ENCODE peak calls at places on chromosomes 5 and 9, in four cellular contexts. One of them, this sample, is unnamed. For H3K4me1 and H3K36me3, the result is how much of the 10 kb centered on the place peaks cover.

GRCh38 chr5:82164109-82164956 is 113.8 kb downstream of the RPS23 start:
- DNase-seq in CD8-positive, alpha-beta T cell: no peak
- DNase-seq in CD4-positive, alpha-beta memory T cell: no peak
- DNase-seq in BE2C: no peak
- DNase-seq in this sample: no peak

GRCh38 chr9:128244443-128245226 is 31.2 kb downstream of the GOLGA2 start:
- DNase-seq in CD8-positive, alpha-beta T cell: no peak
- DNase-seq in CD4-positive, alpha-beta memory T cell: no peak
- DNase-seq in BE2C: peak
- DNase-seq in this sample: no peak

GRCh38 chr5:135739383-135739961 is 95.0 kb upstream of the SLC25A48 start:
- DNase-seq in CD8-positive, alpha-beta T cell: no peak
- DNase-seq in CD4-positive, alpha-beta memory T cell: no peak
- DNase-seq in BE2C: no peak
- DNase-seq in this sample: no peak

GRCh38 chr5:170355601-170356098 is 33.5 kb downstream of the KCNMB1 start:
- DNase-seq in CD8-positive, alpha-beta T cell: no peak
- DNase-seq in CD4-positive, alpha-beta memory T cell: no peak
- DNase-seq in BE2C: no peak
- DNase-seq in this sample: no peak

GRCh38 chr5:161966544-161966943 is 101.0 kb upstream of the GABRG2 start:
- DNase-seq in CD8-positive, alpha-beta T cell: no peak
- DNase-seq in CD4-positive, alpha-beta memory T cell: no peak
- DNase-seq in BE2C: no peak
- DNase-seq in this sample: peak

GRCh38 chr5:107501965-107502691 is 168.6 kb downstream of the EFNA5 start:
- DNase-seq in CD8-positive, alpha-beta T cell: no peak
- DNase-seq in CD4-positive, alpha-beta memory T cell: no peak
- DNase-seq in BE2C: peak
- DNase-seq in this sample: no peak

GRCh38 chr5:141960018-141960417 is 2.0 kb upstream of the PCDH12 start:
- DNase-seq in CD8-positive, alpha-beta T cell: peak
- DNase-seq in CD4-positive, alpha-beta memory T cell: no peak
- DNase-seq in BE2C: peak
- DNase-seq in this sample: no peak

GRCh38 chr9:76472925-76473324 is 13.9 kb downstream of the GCNT1 start:
- DNase-seq in CD8-positive, alpha-beta T cell: no peak
- DNase-seq in CD4-positive, alpha-beta memory T cell: no peak
- DNase-seq in BE2C: no peak
- DNase-seq in this sample: peak

GRCh38 chr5:125317546-125317995 is 571.1 kb upstream of the ZNF608 start:
- DNase-seq in CD8-positive, alpha-beta T cell: no peak
- DNase-seq in CD4-positive, alpha-beta memory T cell: no peak
- DNase-seq in BE2C: peak
- DNase-seq in this sample: peak

GRCh38 chr5:68264024-68264956 is 48.7 kb downstream of the PIK3R1 start:
- DNase-seq in CD8-positive, alpha-beta T cell: no peak
- DNase-seq in CD4-positive, alpha-beta memory T cell: no peak
- DNase-seq in BE2C: no peak
- DNase-seq in this sample: no peak

GRCh38 chr5:151155777-151156731 is 1.5 kb downstream of the ANXA6 start:
- DNase-seq in CD8-positive, alpha-beta T cell: no peak
- DNase-seq in CD4-positive, alpha-beta memory T cell: no peak
- DNase-seq in BE2C: peak
- DNase-seq in this sample: no peak

GRCh38 chr5:116411101-116411571 is 163.5 kb downstream of the SEMA6A start:
- DNase-seq in CD8-positive, alpha-beta T cell: no peak
- DNase-seq in CD4-positive, alpha-beta memory T cell: no peak
- DNase-seq in BE2C: no peak
- DNase-seq in this sample: no peak

GRCh38 chr9:1726993-1727759 is 288.0 kb upstream of the SMARCA2 start:
- DNase-seq in CD8-positive, alpha-beta T cell: no peak
- DNase-seq in CD4-positive, alpha-beta memory T cell: peak
- DNase-seq in BE2C: no peak
- DNase-seq in this sample: peak

GRCh38 chr5:35924950-35925722 is 13.3 kb downstream of the CAPSL start:
- DNase-seq in CD8-positive, alpha-beta T cell: peak
- DNase-seq in CD4-positive, alpha-beta memory T cell: peak
- DNase-seq in BE2C: peak
- DNase-seq in this sample: peak

GRCh38 chr9:133282454-133283238 is 7.6 kb upstream of the ABO start:
- DNase-seq in CD8-positive, alpha-beta T cell: no peak
- DNase-seq in CD4-positive, alpha-beta memory T cell: no peak
- DNase-seq in BE2C: no peak
- DNase-seq in this sample: peak

GRCh38 chr5:149319174-149319573 is 26.1 kb upstream of the GRPEL2 start:
- DNase-seq in CD8-positive, alpha-beta T cell: no peak
- DNase-seq in CD4-positive, alpha-beta memory T cell: no peak
- DNase-seq in BE2C: no peak
- DNase-seq in this sample: no peak

GRCh38 chr9:41229408-41230401 is 40.6 kb upstream of the ZNG1F start:
- DNase-seq in CD8-positive, alpha-beta T cell: peak
- DNase-seq in CD4-positive, alpha-beta memory T cell: no peak
- DNase-seq in BE2C: peak
- DNase-seq in this sample: peak

GRCh38 chr5:41797672-41798071 is 72.6 kb downstream of the OXCT1 start:
- DNase-seq in CD8-positive, alpha-beta T cell: no peak
- DNase-seq in CD4-positive, alpha-beta memory T cell: no peak
- DNase-seq in BE2C: no peak
- DNase-seq in this sample: no peak

GRCh38 chr5:57311921-57312320 is 138.1 kb downstream of the GPBP1 start:
- DNase-seq in CD8-positive, alpha-beta T cell: no peak
- DNase-seq in CD4-positive, alpha-beta memory T cell: no peak
- DNase-seq in BE2C: no peak
- DNase-seq in this sample: no peak

GRCh38 chr9:120294003-120294402 is 286.0 kb downstream of the CDK5RAP2 start:
- DNase-seq in CD8-positive, alpha-beta T cell: no peak
- DNase-seq in CD4-positive, alpha-beta memory T cell: no peak
- DNase-seq in BE2C: no peak
- DNase-seq in this sample: no peak

GRCh38 chr5:128015978-128016377 is 67.6 kb upstream of the SLC12A2 start:
- DNase-seq in CD8-positive, alpha-beta T cell: no peak
- DNase-seq in CD4-positive, alpha-beta memory T cell: no peak
- DNase-seq in BE2C: no peak
- DNase-seq in this sample: no peak

GRCh38 chr5:4544049-4544675 is 596.0 kb upstream of the ADAMTS16 start:
- DNase-seq in CD8-positive, alpha-beta T cell: no peak
- DNase-seq in CD4-positive, alpha-beta memory T cell: no peak
- DNase-seq in BE2C: no peak
- DNase-seq in this sample: no peak

GRCh38 chr9:19471737-19472648 is 63.2 kb downstream of the ACER2 start:
- DNase-seq in CD8-positive, alpha-beta T cell: peak
- DNase-seq in CD4-positive, alpha-beta memory T cell: peak
- DNase-seq in BE2C: peak
- DNase-seq in this sample: peak

GRCh38 chr5:54528633-54529032 is 11.1 kb downstream of the SNX18 start:
- DNase-seq in CD8-positive, alpha-beta T cell: no peak
- DNase-seq in CD4-positive, alpha-beta memory T cell: no peak
- DNase-seq in BE2C: no peak
- DNase-seq in this sample: no peak

GRCh38 chr9:2179557-2179956 is 164.4 kb downstream of the SMARCA2 start:
- DNase-seq in CD8-positive, alpha-beta T cell: no peak
- DNase-seq in CD4-positive, alpha-beta memory T cell: no peak
- DNase-seq in BE2C: no peak
- DNase-seq in this sample: no peak

GRCh38 chr5:38413696-38414095 is 142.8 kb downstream of the LIFR start:
- DNase-seq in CD8-positive, alpha-beta T cell: no peak
- DNase-seq in CD4-positive, alpha-beta memory T cell: no peak
- DNase-seq in BE2C: no peak
- DNase-seq in this sample: no peak

GRCh38 chr5:72234265-72234700 is 85.8 kb downstream of the MRPS27 start:
- DNase-seq in CD8-positive, alpha-beta T cell: peak
- DNase-seq in CD4-positive, alpha-beta memory T cell: peak
- DNase-seq in BE2C: no peak
- DNase-seq in this sample: peak

GRCh38 chr9:135858491-135859185 is 48.7 kb downstream of the CAMSAP1 start:
- DNase-seq in CD8-positive, alpha-beta T cell: no peak
- DNase-seq in CD4-positive, alpha-beta memory T cell: no peak
- DNase-seq in BE2C: no peak
- DNase-seq in this sample: no peak

GRCh38 chr5:13745508-13745907 is 199.0 kb downstream of the DNAH5 start:
- DNase-seq in CD8-positive, alpha-beta T cell: no peak
- DNase-seq in CD4-positive, alpha-beta memory T cell: no peak
- DNase-seq in BE2C: no peak
- DNase-seq in this sample: no peak

GRCh38 chr9:69476016-69476415 is 151.0 kb downstream of the ENTREP1 start:
- DNase-seq in CD8-positive, alpha-beta T cell: no peak
- DNase-seq in CD4-positive, alpha-beta memory T cell: peak
- DNase-seq in BE2C: no peak
- DNase-seq in this sample: peak

GRCh38 chr5:145246961-145247744 is 588.0 kb downstream of the PRELID2 start:
- DNase-seq in CD8-positive, alpha-beta T cell: no peak
- DNase-seq in CD4-positive, alpha-beta memory T cell: no peak
- DNase-seq in BE2C: no peak
- DNase-seq in this sample: no peak

GRCh38 chr5:162096448-162096847 is 28.9 kb downstream of the GABRG2 start:
- DNase-seq in CD8-positive, alpha-beta T cell: no peak
- DNase-seq in CD4-positive, alpha-beta memory T cell: no peak
- DNase-seq in BE2C: no peak
- DNase-seq in this sample: no peak

GRCh38 chr9:2403701-2404100 is 217.9 kb upstream of the VLDLR start:
- DNase-seq in CD8-positive, alpha-beta T cell: no peak
- DNase-seq in CD4-positive, alpha-beta memory T cell: no peak
- DNase-seq in BE2C: no peak
- DNase-seq in this sample: no peak

GRCh38 chr9:107504585-107505455 is 15.3 kb upstream of the KLF4 start:
- DNase-seq in CD8-positive, alpha-beta T cell: no peak
- DNase-seq in CD4-positive, alpha-beta memory T cell: no peak
- DNase-seq in BE2C: no peak
- DNase-seq in this sample: no peak

DNA sequence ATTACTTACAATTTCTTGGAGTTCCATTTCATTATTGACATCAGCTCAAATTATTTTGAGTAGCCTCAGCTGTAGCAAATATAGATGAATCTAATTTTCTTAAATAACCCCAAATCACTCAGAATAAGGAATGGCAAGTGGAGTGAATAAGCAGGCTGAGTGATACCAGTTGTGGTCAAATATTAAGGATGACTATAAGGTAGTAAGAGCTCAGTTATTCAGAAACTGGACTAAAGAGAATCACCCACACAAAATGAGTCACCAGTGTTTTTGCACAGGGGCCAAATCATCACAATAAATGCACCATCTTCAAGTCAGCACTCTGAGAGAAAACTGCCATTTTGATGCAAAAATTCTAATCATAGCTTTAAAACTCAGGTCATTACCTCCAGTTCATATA is 128.9 kb upstream of the TARS1 start:
- DNase-seq in CD8-positive, alpha-beta T cell: no peak
- DNase-seq in CD4-positive, alpha-beta memory T cell: no peak
- DNase-seq in BE2C: no peak
- DNase-seq in this sample: no peak
- H3K4me1 ChIP-seq in CD8-positive, alpha-beta T cell: under half
- H3K4me1 ChIP-seq in CD4-positive, alpha-beta memory T cell: under half
- H3K4me1 ChIP-seq in BE2C: under half
- H3K4me1 ChIP-seq in this sample: under half

DNA sequence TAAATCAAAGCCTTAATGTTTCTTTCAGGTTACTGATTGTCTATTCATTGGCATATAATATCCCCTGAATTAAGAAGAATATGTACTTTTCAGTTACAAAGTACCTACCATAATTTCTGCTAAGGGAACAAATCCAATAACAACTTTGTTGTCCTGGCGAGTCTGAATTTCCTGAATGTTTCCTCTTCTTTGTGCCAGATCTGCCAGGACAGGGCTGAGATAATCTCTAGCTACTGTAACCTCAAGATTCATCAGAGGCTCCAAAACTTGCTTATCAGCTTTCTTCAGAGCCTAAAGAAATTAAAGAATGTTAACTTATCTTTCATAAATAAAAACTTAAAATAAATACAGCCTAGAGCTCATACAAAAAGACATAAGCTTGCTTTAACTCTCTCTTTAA is 37.2 kb downstream of the HEXB start:
- DNase-seq in CD8-positive, alpha-beta T cell: no peak
- DNase-seq in CD4-positive, alpha-beta memory T cell: no peak
- DNase-seq in BE2C: no peak
- DNase-seq in this sample: no peak
- H3K36me3 ChIP-seq in CD8-positive, alpha-beta T cell: under half
- H3K36me3 ChIP-seq in CD4-positive, alpha-beta memory T cell: under half
- H3K36me3 ChIP-seq in BE2C: under half
- H3K36me3 ChIP-seq in this sample: under half

GRCh38 chr5:17216974-17217325 is 481 bp upstream of the BASP1 start:
- DNase-seq in CD8-positive, alpha-beta T cell: no peak
- DNase-seq in CD4-positive, alpha-beta memory T cell: no peak
- DNase-seq in BE2C: peak
- DNase-seq in this sample: peak
- H3K4me3 ChIP-seq in CD8-positive, alpha-beta T cell: no peak
- H3K4me3 ChIP-seq in CD4-positive, alpha-beta memory T cell: no peak
- H3K4me3 ChIP-seq in BE2C: peak
- H3K4me3 ChIP-seq in this sample: peak

DNA sequence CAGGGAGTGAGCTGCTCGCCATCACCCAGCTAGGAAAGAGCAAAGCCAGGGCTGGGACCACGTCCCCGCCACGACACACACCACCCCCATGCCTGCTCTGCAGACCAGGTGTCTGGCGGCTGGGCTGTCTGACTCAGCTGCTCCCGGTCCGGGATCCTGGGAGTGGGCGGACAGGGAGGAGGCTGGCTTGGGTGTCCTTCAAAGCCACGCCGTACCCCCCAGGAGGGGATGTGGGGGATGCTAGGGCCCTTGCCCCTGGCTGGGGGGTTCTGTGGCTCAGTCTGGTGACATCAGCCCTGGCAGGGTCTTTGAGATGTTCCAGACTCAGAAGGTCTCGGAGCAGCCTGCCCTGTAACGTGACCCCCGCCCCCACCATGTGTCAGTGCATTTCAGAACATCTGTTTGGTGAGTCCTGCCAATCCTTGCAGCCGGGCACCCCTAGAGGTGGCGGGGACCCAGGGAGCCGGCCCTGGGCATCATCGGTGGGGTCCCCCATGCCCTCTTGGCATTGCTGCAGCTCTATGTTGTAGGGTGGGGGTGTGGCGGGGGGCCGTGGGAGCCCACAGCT is 62.3 kb downstream of the HMCN2 start:
- DNase-seq in CD8-positive, alpha-beta T cell: no peak
- DNase-seq in CD4-positive, alpha-beta memory T cell: no peak
- DNase-seq in BE2C: peak
- DNase-seq in this sample: no peak
- H3K4me1 ChIP-seq in CD8-positive, alpha-beta T cell: under half
- H3K4me1 ChIP-seq in CD4-positive, alpha-beta memory T cell: under half
- H3K4me1 ChIP-seq in BE2C: under half
- H3K4me1 ChIP-seq in this sample: under half

DNA sequence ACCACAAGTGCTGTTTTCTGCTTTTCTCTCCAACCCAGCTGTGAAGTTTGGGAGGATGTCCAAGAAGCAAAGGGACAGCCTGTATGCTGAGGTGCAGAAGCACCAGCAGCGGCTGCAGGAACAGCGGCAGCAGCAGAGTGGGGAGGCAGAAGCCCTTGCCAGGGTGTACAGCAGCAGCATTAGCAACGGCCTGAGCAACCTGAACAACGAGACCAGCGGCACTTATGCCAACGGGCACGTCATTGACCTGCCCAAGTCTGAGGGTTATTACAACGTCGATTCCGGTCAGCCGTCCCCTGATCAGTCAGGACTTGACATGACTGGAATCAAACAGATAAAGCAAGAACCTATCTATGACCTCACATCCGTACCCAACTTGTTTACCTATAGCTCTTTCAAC is 145.2 kb downstream of the RORB start:
- DNase-seq in CD8-positive, alpha-beta T cell: no peak
- DNase-seq in CD4-positive, alpha-beta memory T cell: no peak
- DNase-seq in BE2C: no peak
- DNase-seq in this sample: no peak
- H3K36me3 ChIP-seq in CD8-positive, alpha-beta T cell: under half
- H3K36me3 ChIP-seq in CD4-positive, alpha-beta memory T cell: under half
- H3K36me3 ChIP-seq in BE2C: under half
- H3K36me3 ChIP-seq in this sample: under half

GRCh38 chr9:110808599-110808980 is 140.0 kb downstream of the MUSK start:
- DNase-seq in CD8-positive, alpha-beta T cell: no peak
- DNase-seq in CD4-positive, alpha-beta memory T cell: no peak
- DNase-seq in BE2C: no peak
- DNase-seq in this sample: no peak
- H3K4me3 ChIP-seq in CD8-positive, alpha-beta T cell: no peak
- H3K4me3 ChIP-seq in CD4-positive, alpha-beta memory T cell: no peak
- H3K4me3 ChIP-seq in BE2C: no peak
- H3K4me3 ChIP-seq in this sample: no peak

This sample was measured in HAP-1.